ENCODE peak calls at places on chromosome 15, in nine cellular contexts. One of them, this sample, is unnamed.
A peak's percentile ranks its signal among the peaks of the same experiment; 100 is the strongest.

GRCh38 chr15:67186226-67186649 is 68.2 kb downstream of the AAGAB start:
- DNase-seq in stomach: no peak
- DNase-seq in tibial nerve: peak; percentile 70
- DNase-seq in A549: no peak
- DNase-seq in GM12878: no peak
- DNase-seq in ovary: peak; percentile 82
- DNase-seq in transverse colon: no peak
- DNase-seq in HepG2: no peak
- DNase-seq in esophagus muscularis mucosa: no peak
- DNase-seq in this sample: peak; percentile 83

GRCh38 chr15:49235446-49236207 is 65.6 kb downstream of the GALK2 start:
- DNase-seq in stomach: no peak
- DNase-seq in tibial nerve: peak; percentile 49
- DNase-seq in A549: no peak
- DNase-seq in GM12878: peak; percentile 56
- DNase-seq in ovary: peak; percentile 65
- DNase-seq in transverse colon: peak; percentile 44
- DNase-seq in HepG2: peak; percentile 37
- DNase-seq in esophagus muscularis mucosa: no peak
- DNase-seq in this sample: peak; percentile 78

GRCh38 chr15:31264534-31265089 is 62.0 kb upstream of the KLF13 start:
- DNase-seq in stomach: peak; percentile 24
- DNase-seq in tibial nerve: no peak
- DNase-seq in A549: no peak
- DNase-seq in GM12878: no peak
- DNase-seq in ovary: no peak
- DNase-seq in transverse colon: no peak
- DNase-seq in HepG2: no peak
- DNase-seq in esophagus muscularis mucosa: no peak
- DNase-seq in this sample: no peak

GRCh38 chr15:88705769-88706165 is 67.0 kb downstream of the ISG20 start:
- DNase-seq in stomach: no peak
- DNase-seq in tibial nerve: no peak
- DNase-seq in A549: no peak
- DNase-seq in GM12878: no peak
- DNase-seq in ovary: no peak
- DNase-seq in transverse colon: no peak
- DNase-seq in HepG2: no peak
- DNase-seq in esophagus muscularis mucosa: no peak
- DNase-seq in this sample: peak; percentile 24

GRCh38 chr15:36449084-36449661 is 130.3 kb upstream of the CDIN1 start:
- DNase-seq in stomach: no peak
- DNase-seq in tibial nerve: no peak
- DNase-seq in A549: no peak
- DNase-seq in GM12878: no peak
- DNase-seq in ovary: no peak
- DNase-seq in transverse colon: no peak
- DNase-seq in HepG2: no peak
- DNase-seq in esophagus muscularis mucosa: no peak
- DNase-seq in this sample: no peak

GRCh38 chr15:97168704-97169475 is 791.6 kb upstream of the ARRDC4 start:
- DNase-seq in stomach: no peak
- DNase-seq in tibial nerve: no peak
- DNase-seq in A549: no peak
- DNase-seq in GM12878: no peak
- DNase-seq in ovary: no peak
- DNase-seq in transverse colon: no peak
- DNase-seq in HepG2: no peak
- DNase-seq in esophagus muscularis mucosa: no peak
- DNase-seq in this sample: no peak

GRCh38 chr15:78642341-78642740 is 1.3 kb upstream of the CHRNB4 start:
- DNase-seq in stomach: no peak
- DNase-seq in tibial nerve: no peak
- DNase-seq in A549: no peak
- DNase-seq in GM12878: no peak
- DNase-seq in ovary: no peak
- DNase-seq in transverse colon: no peak
- DNase-seq in HepG2: no peak
- DNase-seq in esophagus muscularis mucosa: no peak
- DNase-seq in this sample: no peak

GRCh38 chr15:29352402-29352801 is 82.8 kb upstream of the NSMCE3 start:
- DNase-seq in stomach: no peak
- DNase-seq in tibial nerve: no peak
- DNase-seq in A549: no peak
- DNase-seq in GM12878: no peak
- DNase-seq in ovary: no peak
- DNase-seq in transverse colon: no peak
- DNase-seq in HepG2: no peak
- DNase-seq in esophagus muscularis mucosa: no peak
- DNase-seq in this sample: no peak

GRCh38 chr15:74040115-74040850 is 42.1 kb downstream of the GOLGA6A start:
- DNase-seq in stomach: no peak
- DNase-seq in tibial nerve: peak; percentile 74
- DNase-seq in A549: no peak
- DNase-seq in GM12878: no peak
- DNase-seq in ovary: peak; percentile 9
- DNase-seq in transverse colon: peak; percentile 48
- DNase-seq in HepG2: no peak
- DNase-seq in esophagus muscularis mucosa: no peak
- DNase-seq in this sample: peak; percentile 90

GRCh38 chr15:60243769-60244168 is 154.0 kb downstream of the ANXA2 start:
- DNase-seq in stomach: no peak
- DNase-seq in tibial nerve: no peak
- DNase-seq in A549: no peak
- DNase-seq in GM12878: no peak
- DNase-seq in ovary: no peak
- DNase-seq in transverse colon: no peak
- DNase-seq in HepG2: no peak
- DNase-seq in esophagus muscularis mucosa: no peak
- DNase-seq in this sample: no peak

GRCh38 chr15:57570994-57571393 is 20.7 kb upstream of the MYZAP start:
- DNase-seq in stomach: no peak
- DNase-seq in tibial nerve: no peak
- DNase-seq in A549: no peak
- DNase-seq in GM12878: no peak
- DNase-seq in ovary: no peak
- DNase-seq in transverse colon: no peak
- DNase-seq in HepG2: peak; percentile 16
- DNase-seq in esophagus muscularis mucosa: no peak
- DNase-seq in this sample: no peak

GRCh38 chr15:95105229-95105628 is 873.9 kb downstream of the MCTP2 start:
- DNase-seq in stomach: no peak
- DNase-seq in tibial nerve: no peak
- DNase-seq in A549: no peak
- DNase-seq in GM12878: no peak
- DNase-seq in ovary: no peak
- DNase-seq in transverse colon: no peak
- DNase-seq in HepG2: no peak
- DNase-seq in esophagus muscularis mucosa: no peak
- DNase-seq in this sample: no peak

GRCh38 chr15:79402136-79402535 is 30.0 kb upstream of the MINAR1 start:
- DNase-seq in stomach: no peak
- DNase-seq in tibial nerve: no peak
- DNase-seq in A549: no peak
- DNase-seq in GM12878: no peak
- DNase-seq in ovary: no peak
- DNase-seq in transverse colon: no peak
- DNase-seq in HepG2: no peak
- DNase-seq in esophagus muscularis mucosa: peak; percentile 60
- DNase-seq in this sample: no peak

GRCh38 chr15:101641894-101642293 is 10.3 kb downstream of the TM2D3 start:
- DNase-seq in stomach: no peak
- DNase-seq in tibial nerve: no peak
- DNase-seq in A549: no peak
- DNase-seq in GM12878: peak; percentile 25
- DNase-seq in ovary: no peak
- DNase-seq in transverse colon: no peak
- DNase-seq in HepG2: no peak
- DNase-seq in esophagus muscularis mucosa: no peak
- DNase-seq in this sample: no peak
- TF ChIP-seq EP300 in stomach: no peak
- TF ChIP-seq EP300 in tibial nerve: no peak
- TF ChIP-seq EP300 in A549: no peak
- TF ChIP-seq EP300 in GM12878: no peak
- TF ChIP-seq EP300 in ovary: no peak
- TF ChIP-seq EP300 in transverse colon: no peak
- TF ChIP-seq EP300 in HepG2: no peak
- TF ChIP-seq EP300 in esophagus muscularis mucosa: no peak
- TF ChIP-seq EP300 in this sample: no peak

GRCh38 chr15:65512807-65513416 is 4.6 kb downstream of the DPP8 start:
- DNase-seq in stomach: no peak
- DNase-seq in tibial nerve: peak; percentile 70
- DNase-seq in A549: no peak
- DNase-seq in GM12878: no peak
- DNase-seq in ovary: peak; percentile 80
- DNase-seq in transverse colon: no peak
- DNase-seq in HepG2: no peak
- DNase-seq in esophagus muscularis mucosa: no peak
- DNase-seq in this sample: peak; percentile 90
- TF ChIP-seq POLR2A in stomach: no peak
- TF ChIP-seq POLR2A in tibial nerve: no peak
- TF ChIP-seq POLR2A in A549: no peak
- TF ChIP-seq POLR2A in GM12878: no peak
- TF ChIP-seq POLR2A in ovary: no peak
- TF ChIP-seq POLR2A in transverse colon: no peak
- TF ChIP-seq POLR2A in HepG2: no peak
- TF ChIP-seq POLR2A in esophagus muscularis mucosa: no peak
- TF ChIP-seq POLR2A in this sample: no peak

GRCh38 chr15:99212401-99212800 is 37.0 kb downstream of the TTC23 start:
- DNase-seq in stomach: no peak
- DNase-seq in tibial nerve: no peak
- DNase-seq in A549: peak; percentile 13
- DNase-seq in GM12878: no peak
- DNase-seq in ovary: no peak
- DNase-seq in transverse colon: peak; percentile 18
- DNase-seq in HepG2: no peak
- DNase-seq in esophagus muscularis mucosa: no peak
- DNase-seq in this sample: peak; percentile 91

GRCh38 chr15:99211926-99212325 is 37.5 kb downstream of the TTC23 start:
- DNase-seq in stomach: no peak
- DNase-seq in tibial nerve: no peak
- DNase-seq in A549: no peak
- DNase-seq in GM12878: no peak
- DNase-seq in ovary: no peak
- DNase-seq in transverse colon: no peak
- DNase-seq in HepG2: no peak
- DNase-seq in esophagus muscularis mucosa: no peak
- DNase-seq in this sample: no peak

GRCh38 chr15:99207672-99208071 is 41.7 kb downstream of the TTC23 start:
- DNase-seq in stomach: no peak
- DNase-seq in tibial nerve: no peak
- DNase-seq in A549: no peak
- DNase-seq in GM12878: no peak
- DNase-seq in ovary: no peak
- DNase-seq in transverse colon: no peak
- DNase-seq in HepG2: no peak
- DNase-seq in esophagus muscularis mucosa: no peak
- DNase-seq in this sample: no peak

GRCh38 chr15:99210334-99210733 is 39.0 kb downstream of the TTC23 start:
- DNase-seq in stomach: no peak
- DNase-seq in tibial nerve: no peak
- DNase-seq in A549: no peak
- DNase-seq in GM12878: no peak
- DNase-seq in ovary: no peak
- DNase-seq in transverse colon: no peak
- DNase-seq in HepG2: no peak
- DNase-seq in esophagus muscularis mucosa: no peak
- DNase-seq in this sample: peak; percentile 76

DNA sequence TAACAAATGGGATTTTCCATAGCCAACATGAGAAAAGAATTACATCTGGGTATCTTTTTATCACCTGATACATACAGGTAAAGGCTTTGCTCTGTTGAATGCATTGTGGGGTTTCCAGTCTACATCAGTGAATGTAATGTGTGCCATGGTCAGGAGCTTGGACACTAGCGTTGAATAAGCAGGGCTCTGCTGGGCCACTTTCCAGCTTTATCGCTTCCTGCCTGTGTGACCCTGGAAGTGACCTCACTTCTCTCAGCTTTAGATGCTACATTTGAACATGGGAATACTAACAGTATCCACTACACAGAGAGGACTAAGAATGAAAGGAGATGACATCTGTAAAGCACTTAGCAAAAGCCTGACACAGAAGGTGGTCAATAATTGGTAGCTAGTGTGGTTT is 40.1 kb downstream of the TTC23 start:
- DNase-seq in stomach: no peak
- DNase-seq in tibial nerve: no peak
- DNase-seq in A549: no peak
- DNase-seq in GM12878: no peak
- DNase-seq in ovary: no peak
- DNase-seq in transverse colon: no peak
- DNase-seq in HepG2: no peak
- DNase-seq in esophagus muscularis mucosa: no peak
- DNase-seq in this sample: no peak
- TF ChIP-seq EP300 in stomach: no peak
- TF ChIP-seq EP300 in tibial nerve: no peak
- TF ChIP-seq EP300 in A549: no peak
- TF ChIP-seq EP300 in GM12878: no peak
- TF ChIP-seq EP300 in ovary: no peak
- TF ChIP-seq EP300 in transverse colon: no peak
- TF ChIP-seq EP300 in HepG2: no peak
- TF ChIP-seq EP300 in esophagus muscularis mucosa: no peak
- TF ChIP-seq EP300 in this sample: no peak

GRCh38 chr15:77505556-77505955 is 84.9 kb downstream of the HMG20A start:
- DNase-seq in stomach: no peak
- DNase-seq in tibial nerve: no peak
- DNase-seq in A549: no peak
- DNase-seq in GM12878: no peak
- DNase-seq in ovary: no peak
- DNase-seq in transverse colon: no peak
- DNase-seq in HepG2: no peak
- DNase-seq in esophagus muscularis mucosa: no peak
- DNase-seq in this sample: peak; percentile 38

GRCh38 chr15:77508541-77509505 is 88.1 kb downstream of the HMG20A start:
- DNase-seq in stomach: peak; percentile 73
- DNase-seq in tibial nerve: peak; percentile 51
- DNase-seq in A549: no peak
- DNase-seq in GM12878: no peak
- DNase-seq in ovary: no peak
- DNase-seq in transverse colon: no peak
- DNase-seq in HepG2: no peak
- DNase-seq in esophagus muscularis mucosa: no peak
- DNase-seq in this sample: peak; percentile 59

GRCh38 chr15:77507151-77507847 is 86.6 kb downstream of the HMG20A start:
- DNase-seq in stomach: peak; percentile 80
- DNase-seq in tibial nerve: peak; percentile 40
- DNase-seq in A549: no peak
- DNase-seq in GM12878: no peak
- DNase-seq in ovary: peak; percentile 66
- DNase-seq in transverse colon: peak; percentile 64
- DNase-seq in HepG2: no peak
- DNase-seq in esophagus muscularis mucosa: no peak
- DNase-seq in this sample: peak; percentile 74

GRCh38 chr15:77506311-77507150 is 85.8 kb downstream of the HMG20A start:
- DNase-seq in stomach: peak; percentile 61
- DNase-seq in tibial nerve: peak; percentile 67
- DNase-seq in A549: no peak
- DNase-seq in GM12878: no peak
- DNase-seq in ovary: peak; percentile 62
- DNase-seq in transverse colon: peak; percentile 53
- DNase-seq in HepG2: no peak
- DNase-seq in esophagus muscularis mucosa: no peak
- DNase-seq in this sample: peak; percentile 75

GRCh38 chr15:77507911-77508310 is 87.2 kb downstream of the HMG20A start:
- DNase-seq in stomach: peak; percentile 57
- DNase-seq in tibial nerve: peak; percentile 63
- DNase-seq in A549: no peak
- DNase-seq in GM12878: no peak
- DNase-seq in ovary: peak; percentile 55
- DNase-seq in transverse colon: no peak
- DNase-seq in HepG2: peak; percentile 74
- DNase-seq in esophagus muscularis mucosa: no peak
- DNase-seq in this sample: peak; percentile 60
- TF ChIP-seq POLR2A in stomach: no peak
- TF ChIP-seq POLR2A in tibial nerve: peak; percentile 26
- TF ChIP-seq POLR2A in A549: no peak
- TF ChIP-seq POLR2A in GM12878: no peak
- TF ChIP-seq POLR2A in ovary: no peak
- TF ChIP-seq POLR2A in transverse colon: no peak
- TF ChIP-seq POLR2A in HepG2: no peak
- TF ChIP-seq POLR2A in esophagus muscularis mucosa: no peak
- TF ChIP-seq POLR2A in this sample: no peak